ENCODE peak calls at places on chromosomes 16 and 17, in four cellular contexts. O is HFF-Myc, A is NAMALWA, S is AG10803. M is an unnamed sample.

GRCh38 chr17:63544467-63545301 is 5.6 kb upstream of the DCAF7 start:
- DNase-seq in O (no peak), A (no peak), S (no peak), M (no peak)

GRCh38 chr16:12419151-12419550 is 384.5 kb downstream of the CPPED1 start:
- DNase-seq in O (no peak), A (no peak), S (no peak), M (no peak)

GRCh38 chr17:39239640-39240314 is 14.0 kb upstream of the STAC2 start:
- DNase-seq in O (no peak), S (no peak), A (peak; percentile 88), M (no peak)

GRCh38 chr17:69066482-69066881 is 5.8 kb upstream of the ABCA9 start:
- DNase-seq in O (no peak), S (no peak), A (no peak), M (no peak)

GRCh38 chr17:77320046-77320445 is 179.3 kb downstream of the SEC14L1 start:
- DNase-seq in A (no peak), S (peak; percentile 87), O (no peak), M (peak; percentile 67)

GRCh38 chr17:36542755-36543154 is 2.0 kb upstream of the GGNBP2 start:
- DNase-seq in O (no peak), A (no peak), S (no peak), M (no peak)

GRCh38 chr17:33942414-33942813 is 312.7 kb upstream of the CCL2 start:
- DNase-seq in O (no peak), A (no peak), S (no peak), M (no peak)

GRCh38 chr17:32998893-32999240 is 7.2 kb downstream of the SPACA3 start:
- DNase-seq in S (peak; percentile 73), A (no peak), O (no peak), M (peak; percentile 16)

GRCh38 chr17:3689262-3690093 is 6.5 kb downstream of the P2RX5 start:
- DNase-seq in S (no peak), O (no peak), A (no peak), M (no peak)

GRCh38 chr17:28978565-28978964 is 27.2 kb upstream of the PHF12 start:
- DNase-seq in O (no peak), S (no peak), A (no peak), M (no peak)

GRCh38 chr17:39938140-39938869 is 10.8 kb downstream of the LRRC3C start:
- DNase-seq in A (peak; percentile 29), S (no peak), O (no peak), M (no peak)

GRCh38 chr17:67239597-67239996 is 5.4 kb downstream of the HELZ start:
- DNase-seq in A (no peak), O (no peak), S (peak; percentile 50), M (no peak)

GRCh38 chr17:72297326-72298115 is 176.7 kb downstream of the SOX9 start:
- DNase-seq in A (no peak), O (no peak), S (peak; percentile 21), M (no peak)

GRCh38 chr17:78399028-78399692 is 20.7 kb downstream of the PGS1 start:
- DNase-seq in O (no peak), S (no peak), A (no peak), M (no peak)

GRCh38 chr17:83085103-83085502 is 5.7 kb downstream of the METRNL start:
- DNase-seq in S (no peak), O (no peak), A (no peak), M (no peak)

GRCh38 chr17:38357488-38358123 is 6.0 kb downstream of the SOCS7 start:
- DNase-seq in O (no peak), S (peak; percentile 49), A (no peak), M (no peak)

GRCh38 chr17:7448461-7448860 is 3.6 kb downstream of the CHRNB1 start:
- DNase-seq in A (no peak), S (no peak), O (no peak), M (no peak)

GRCh38 chr16:53478965-53479364 is 24.0 kb downstream of the AKTIP start:
- DNase-seq in A (no peak), S (no peak), O (no peak), M (no peak)

GRCh38 chr17:40828454-40829039 is 6.1 kb upstream of the KRT10 start:
- DNase-seq in A (no peak), O (no peak), S (no peak), M (no peak)

GRCh38 chr17:54085934-54086333 is 263.2 kb downstream of the KIF2B start:
- DNase-seq in O (no peak), S (no peak), A (no peak), M (no peak)

GRCh38 chr16:48540222-48540900 is 69.6 kb downstream of the N4BP1 start:
- DNase-seq in O (no peak), A (no peak), S (no peak), M (no peak)

GRCh38 chr16:12061336-12062055 is 85.0 kb downstream of the SNX29 start:
- DNase-seq in S (no peak), A (no peak), O (no peak), M (no peak)

GRCh38 chr17:48441231-48441711 is 11.3 kb upstream of the SKAP1 start:
- DNase-seq in S (no peak), O (no peak), A (peak; percentile 78), M (no peak)

GRCh38 chr16:27431773-27432599 is 30.0 kb downstream of the IL21R start:
- DNase-seq in A (no peak), S (peak; percentile 37), O (no peak), M (no peak)

GRCh38 chr17:50926523-50926922 is 60.4 kb upstream of the TOB1 start:
- DNase-seq in S (no peak), O (no peak), A (no peak), M (no peak)

GRCh38 chr17:83202002-83203000 is 122.9 kb downstream of the METRNL start:
- DNase-seq in O (no peak), S (no peak), A (no peak), M (no peak)

GRCh38 chr16:69820926-69821541 is 58.9 kb downstream of the WWP2 start:
- DNase-seq in A (no peak), O (peak; percentile 48), S (peak; percentile 79), M (peak; percentile 52)

GRCh38 chr17:1730345-1731193 is 6.1 kb downstream of the WDR81 start:
- DNase-seq in S (peak; percentile 82), O (no peak), A (no peak), M (peak; percentile 67)

M was measured in AG09319.